ENCODE peak calls at places on chromosomes 4 and X, in four cellular contexts. W is sigmoid colon, B is adrenal gland, N is tibial nerve. E is an unnamed sample.

GRCh38 chr4:95409750-95410149 is 139.0 kb downstream of the UNC5C start:
- DNase-seq in W (no peak), B (no peak), N (no peak), E (no peak)

GRCh38 chr4:89368855-89369254 is 61.3 kb upstream of the GPRIN3 start:
- DNase-seq in W (no peak), B (peak; percentile 2), N (no peak), E (no peak)

GRCh38 chr4:180041576-180041975 is 2201.6 kb upstream of the TENM3 start:
- DNase-seq in W (no peak), B (no peak), N (no peak), E (no peak)

GRCh38 chr4:175273995-175274753 is 356.0 kb downstream of the ADAM29 start:
- DNase-seq in W (no peak), B (no peak), N (no peak), E (no peak)

GRCh38 chrX:153580700-153581386 is 18.1 kb downstream of the CCNQ start:
- DNase-seq in W (no peak), B (no peak), N (no peak), E (no peak)

GRCh38 chrX:74545880-74546279 is 68.5 kb downstream of the RLIM start:
- DNase-seq in W (no peak), B (no peak), N (no peak), E (no peak)

GRCh38 chr4:40594261-40595178 is 35.1 kb downstream of the RBM47 start:
- DNase-seq in W (no peak), B (peak; percentile 85), N (no peak), E (no peak)

GRCh38 chr4:147976341-147976928 is 244.5 kb downstream of the ARHGAP10 start:
- DNase-seq in W (no peak), B (no peak), N (no peak), E (no peak)

GRCh38 chr4:138507527-138507926 is 265.4 kb upstream of the SLC7A11 start:
- DNase-seq in W (no peak), B (no peak), N (no peak), E (no peak)

GRCh38 chrX:90883479-90883878 is 551.2 kb upstream of the PABPC5 start:
- DNase-seq in W (no peak), B (no peak), N (no peak), E (no peak)

GRCh38 chr4:137283737-137284136 is 248.6 kb downstream of the PCDH18 start:
- DNase-seq in W (no peak), B (no peak), N (no peak), E (no peak)

GRCh38 chr4:105619193-105619931 is 66.9 kb downstream of the ARHGEF38 start:
- DNase-seq in W (peak; percentile 66), B (peak; percentile 81), N (peak; percentile 29), E (no peak)

GRCh38 chr4:15004701-15005301 is 2.5 kb downstream of the CPEB2 start:
- DNase-seq in W (peak; percentile 96), B (peak; percentile 88), N (peak; percentile 81), E (peak; percentile 96)

GRCh38 chr4:24473309-24473721 is 111.0 kb downstream of the DHX15 start:
- DNase-seq in W (peak; percentile 65), B (peak; percentile 16), N (no peak), E (no peak)

GRCh38 chr4:169900241-169900845 is 125.9 kb downstream of the MFAP3L start:
- DNase-seq in W (no peak), B (no peak), N (no peak), E (no peak)

GRCh38 chrX:13376857-13377441 is 57.1 kb upstream of the ATXN3L start:
- DNase-seq in W (no peak), B (no peak), N (no peak), E (peak; percentile 27)

GRCh38 chrX:4035874-4036273 is 322.4 kb upstream of the PRKX start:
- DNase-seq in W (no peak), B (no peak), N (no peak), E (no peak)
- H3K4me3 ChIP-seq in W (no peak overlapping the region), B (no peak overlapping the region), N (no peak overlapping the region), E (no peak overlapping the region)

GRCh38 chr4:8067945-8068894 is 90.4 kb downstream of the ABLIM2 start:
- DNase-seq in W (no peak), B (no peak), N (no peak), E (no peak)
- TF ChIP-seq POLR2A in W (no peak), B (no peak), N (no peak), E (no peak)

GRCh38 chr4:5385741-5386251 is 322.6 kb downstream of the EVC2 start:
- DNase-seq in W (no peak), B (no peak), N (no peak), E (no peak)

GRCh38 chr4:5387457-5387856 is 320.9 kb downstream of the EVC2 start:
- DNase-seq in W (no peak), B (no peak), N (no peak), E (no peak)

GRCh38 chr4:5386921-5387320 is 321.4 kb downstream of the EVC2 start:
- DNase-seq in W (no peak), B (no peak), N (no peak), E (no peak)

GRCh38 chr4:5391492-5391891 is 316.9 kb downstream of the EVC2 start:
- DNase-seq in W (no peak), B (no peak), N (no peak), E (no peak)

DNA sequence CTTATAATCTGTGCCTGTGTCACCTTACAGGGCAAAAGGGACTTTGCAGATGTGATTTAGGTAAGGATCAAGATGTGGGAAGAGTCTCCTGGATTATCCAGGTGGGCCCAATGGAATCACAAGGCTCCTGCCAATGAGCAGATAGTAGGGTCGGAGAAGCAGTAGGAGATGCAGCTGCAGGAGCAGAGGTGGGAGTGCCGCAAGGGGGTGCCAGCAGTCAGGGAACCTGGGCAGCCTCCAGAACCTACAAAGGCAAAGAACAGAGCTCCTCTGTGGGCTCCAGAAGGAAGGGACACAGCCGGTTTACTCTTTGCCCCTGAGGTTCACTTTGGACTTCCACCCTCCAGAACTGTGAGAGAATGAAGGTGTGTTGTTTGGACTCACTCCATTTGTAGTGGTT is 318.6 kb downstream of the EVC2 start:
- DNase-seq in W (no peak), B (no peak), N (no peak), E (no peak)
- TF ChIP-seq CTCF in W (no peak), B (no peak), N (no peak), E (no peak)

GRCh38 chr4:3303840-3304715 is 11.3 kb downstream of the RGS12 start:
- DNase-seq in W (no peak), B (no peak), N (no peak), E (no peak)
- H3K4me3 ChIP-seq in W (peak overlapping the region; percentile 20), B (no peak overlapping the region), N (no peak overlapping the region), E (no peak overlapping the region)

GRCh38 chr4:1010522-1011021 is 854 bp upstream of the FGFRL1 start:
- DNase-seq in W (peak; percentile 90), B (peak; percentile 89), N (peak; percentile 61), E (peak; percentile 79)
- TF ChIP-seq POLR2A in W (no peak), B (no peak), N (no peak), E (no peak)

GRCh38 chr4:38547052-38547451 is 116.9 kb upstream of the KLF3 start:
- DNase-seq in W (no peak), B (no peak), N (no peak), E (no peak)
- TF ChIP-seq CTCF in W (no peak), B (no peak), N (no peak), E (no peak)

GRCh38 chr4:76305033-76305687 is 1.4 kb upstream of the STBD1 start:
- DNase-seq in W (no peak), B (no peak), N (no peak), E (no peak)
- H3K4me3 ChIP-seq in W (peak overlapping the region; percentile 71), B (no peak overlapping the region), N (peak overlapping the region; percentile 73), E (no peak overlapping the region)

GRCh38 chrX:7110821-7111276 is 36.7 kb upstream of the STS start:
- DNase-seq in W (no peak), B (no peak), N (no peak), E (no peak)

GRCh38 chrX:7108995-7109634 is 38.4 kb upstream of the STS start:
- DNase-seq in W (no peak), B (no peak), N (no peak), E (no peak)

GRCh38 chrX:7112071-7112470 is 35.4 kb upstream of the STS start:
- DNase-seq in W (no peak), B (no peak), N (no peak), E (no peak)

GRCh38 chrX:7111518-7111917 is 36.0 kb upstream of the STS start:
- DNase-seq in W (no peak), B (no peak), N (no peak), E (no peak)

GRCh38 chrX:7109838-7110793 is 37.4 kb upstream of the STS start:
- DNase-seq in W (no peak), B (no peak), N (no peak), E (no peak)
- TF ChIP-seq POLR2A in W (no peak), B (no peak), N (no peak), E (no peak)

DNA sequence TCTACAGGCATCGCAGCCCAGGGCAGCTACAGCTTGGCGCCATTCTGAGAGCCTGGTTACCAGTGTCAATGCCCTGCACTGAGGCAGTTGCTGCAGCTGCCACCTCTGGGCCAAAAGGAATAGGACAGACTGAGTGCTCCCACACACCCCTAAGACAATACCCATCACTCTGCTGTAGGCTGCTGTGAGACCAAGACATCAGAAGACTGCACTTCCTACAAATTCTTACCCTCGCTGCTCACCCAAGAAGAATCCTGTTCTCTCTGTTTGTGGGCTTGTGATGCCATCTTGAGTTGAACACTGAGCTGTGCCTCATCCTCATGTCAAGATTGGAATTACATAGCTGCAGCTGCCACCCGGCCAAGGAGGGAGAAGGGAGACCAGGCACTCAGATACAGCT is 1847.0 kb upstream of the PCDH10 start:
- DNase-seq in W (no peak), B (no peak), N (no peak), E (no peak)
- TF ChIP-seq CTCF in W (no peak), B (no peak), N (no peak), E (no peak)

GRCh38 chr4:8866421-8866820 is 5.2 kb downstream of the HMX1 start:
- DNase-seq in W (no peak), B (no peak), N (no peak), E (no peak)

GRCh38 chr4:8867624-8868320 is 3.9 kb downstream of the HMX1 start:
- DNase-seq in W (no peak), B (no peak), N (no peak), E (no peak)

GRCh38 chr4:8865681-8866310 is 5.8 kb downstream of the HMX1 start:
- DNase-seq in W (no peak), B (no peak), N (no peak), E (no peak)

GRCh38 chr4:8868321-8869001 is 3.2 kb downstream of the HMX1 start:
- DNase-seq in W (no peak), B (no peak), N (no peak), E (no peak)

DNA sequence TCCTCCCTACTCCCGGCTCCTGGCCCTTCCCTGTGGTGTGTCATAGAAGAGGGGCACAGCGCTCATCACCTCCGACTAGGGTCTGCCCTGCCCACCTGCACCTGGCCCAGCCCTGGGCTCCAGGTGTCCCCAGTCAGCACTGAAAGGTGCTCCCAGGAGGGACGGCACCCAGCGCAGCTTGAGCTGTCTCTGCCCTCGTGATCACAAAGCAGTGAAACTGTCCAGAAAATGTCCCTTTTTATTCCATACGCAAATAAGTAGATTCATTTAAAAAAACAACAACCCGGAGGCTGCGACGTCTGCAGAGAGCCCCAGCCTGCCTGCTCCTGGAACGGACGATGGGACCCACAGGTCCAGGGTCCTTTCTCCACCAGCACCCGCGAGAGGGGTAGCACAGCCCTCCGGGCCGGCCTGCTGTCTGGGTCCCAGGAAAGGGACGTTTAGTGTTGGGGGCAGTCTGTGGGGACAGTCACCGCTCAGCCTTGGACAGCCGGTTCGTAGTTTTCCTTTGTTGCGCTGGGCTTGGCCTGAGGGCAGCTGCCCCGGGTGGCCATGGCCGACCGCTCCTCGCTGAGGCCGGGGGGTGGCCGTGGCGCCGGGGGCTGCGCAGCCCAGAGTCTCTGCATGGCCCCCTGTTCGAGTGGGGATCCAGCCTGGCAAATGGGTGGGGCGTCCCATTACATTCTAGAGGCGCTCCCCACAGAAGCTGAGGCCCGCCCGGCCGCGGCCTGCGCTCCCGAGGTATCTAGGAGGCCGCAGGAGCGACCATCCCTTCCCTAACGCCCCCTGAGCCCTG is 4.6 kb downstream of the HMX1 start:
- DNase-seq in W (no peak), B (no peak), N (no peak), E (no peak)
- H3K4me3 ChIP-seq in W (no peak overlapping the region), B (no peak overlapping the region), N (no peak overlapping the region), E (no peak overlapping the region)